ENCODE peak calls at places on chromosomes 3 and 15, in seven cellular contexts. K, B, J, Y, O, T and E are unnamed samples.

GRCh38 chr3:73580343-73580742 is 44.4 kb downstream of the PDZRN3 start:
- DNase-seq in Y (no peak), J (no peak), O (peak), T (no peak), K (peak), B (peak), E (no peak)

GRCh38 chr15:28017423-28017924 is 81.6 kb downstream of the OCA2 start:
- DNase-seq in O (no peak), B (no peak), Y (no peak), T (no peak), K (no peak), J (peak), E (no peak)

GRCh38 chr3:141557961-141558706 is 71.3 kb downstream of the RASA2 start:
- DNase-seq in B (no peak), Y (no peak), J (no peak), T (no peak), K (no peak), O (no peak), E (no peak)

GRCh38 chr3:157447026-157447694 is 10.5 kb downstream of the PTX3 start:
- DNase-seq in T (no peak), O (peak), Y (no peak), K (peak), B (peak), J (no peak), E (no peak)

GRCh38 chr3:71416868-71417267 is 166.7 kb downstream of the FOXP1 start:
- DNase-seq in K (no peak), T (no peak), Y (no peak), B (no peak), J (peak), O (no peak), E (no peak)

GRCh38 chr15:68187559-68187958 is 17.6 kb downstream of the CALML4 start:
- DNase-seq in K (peak), J (no peak), B (peak), Y (no peak), O (peak), T (peak), E (no peak)

GRCh38 chr15:48555244-48555804 is 90.2 kb downstream of the FBN1 start:
- DNase-seq in O (peak), B (peak), T (no peak), K (peak), Y (no peak), J (no peak), E (no peak)

GRCh38 chr3:184677344-184678316 is 34.2 kb downstream of the MAGEF1 start:
- DNase-seq in T (no peak), O (no peak), J (no peak), K (no peak), B (no peak), Y (no peak), E (no peak)

GRCh38 chr15:35657679-35658201 is 111.8 kb upstream of the DPH6 start:
- DNase-seq in J (no peak), K (peak), B (peak), Y (no peak), T (no peak), O (peak), E (no peak)

GRCh38 chr3:149441662-149442442 is 32.6 kb upstream of the TM4SF4 start:
- DNase-seq in B (no peak), T (no peak), K (peak), J (no peak), O (no peak), Y (no peak), E (no peak)

GRCh38 chr3:42179110-42179725 is 86.8 kb downstream of the CCK start:
- DNase-seq in J (peak), O (peak), Y (no peak), B (peak), K (peak), T (no peak), E (no peak)

GRCh38 chr3:65751123-65751700 is 287.5 kb downstream of the MAGI1 start:
- DNase-seq in T (peak), B (peak), K (peak), Y (peak), O (no peak), J (peak), E (no peak)

GRCh38 chr15:81209635-81210034 is 13.0 kb downstream of the IL16 start:
- DNase-seq in K (no peak), B (no peak), O (no peak), Y (no peak), T (no peak), J (no peak), E (no peak)

GRCh38 chr15:100716456-100717085 is 114.2 kb downstream of the ASB7 start:
- DNase-seq in J (no peak), K (no peak), O (no peak), Y (no peak), B (no peak), T (no peak), E (no peak)

GRCh38 chr3:192122832-192123594 is 604.3 kb downstream of the FGF12 start:
- DNase-seq in O (peak), Y (no peak), B (no peak), K (no peak), J (no peak), T (no peak), E (no peak)

GRCh38 chr3:59578129-59578528 is 528.3 kb upstream of the CFAP20DC start:
- DNase-seq in K (no peak), J (no peak), O (no peak), T (no peak), B (no peak), Y (no peak), E (no peak)

GRCh38 chr3:171704002-171704401 is 106.3 kb downstream of the PLD1 start:
- DNase-seq in O (peak), Y (no peak), J (peak), B (peak), T (no peak), K (peak), E (peak)

GRCh38 chr15:56247266-56247665 is 3.6 kb upstream of the RFX7 start:
- DNase-seq in K (no peak), J (no peak), O (no peak), Y (no peak), B (no peak), T (no peak), E (no peak)

GRCh38 chr15:56248276-56248675 is 4.6 kb upstream of the RFX7 start:
- DNase-seq in Y (no peak), T (no peak), B (no peak), K (no peak), J (no peak), O (no peak), E (no peak)

GRCh38 chr15:56250626-56251025 is 6.9 kb upstream of the RFX7 start:
- DNase-seq in B (no peak), K (no peak), Y (no peak), J (no peak), T (no peak), O (no peak), E (no peak)

GRCh38 chr15:56251315-56252091 is 7.8 kb upstream of the RFX7 start:
- DNase-seq in J (no peak), K (no peak), B (no peak), Y (no peak), T (no peak), O (no peak), E (no peak)

GRCh38 chr15:56249080-56249479 is 5.4 kb upstream of the RFX7 start:
- DNase-seq in O (peak), J (no peak), K (peak), B (peak), T (no peak), Y (peak), E (no peak)
- TF ChIP-seq CTCF in O (peak), J (peak), K (peak), B (peak), T (peak), Y (no peak), E (no peak)

DNA sequence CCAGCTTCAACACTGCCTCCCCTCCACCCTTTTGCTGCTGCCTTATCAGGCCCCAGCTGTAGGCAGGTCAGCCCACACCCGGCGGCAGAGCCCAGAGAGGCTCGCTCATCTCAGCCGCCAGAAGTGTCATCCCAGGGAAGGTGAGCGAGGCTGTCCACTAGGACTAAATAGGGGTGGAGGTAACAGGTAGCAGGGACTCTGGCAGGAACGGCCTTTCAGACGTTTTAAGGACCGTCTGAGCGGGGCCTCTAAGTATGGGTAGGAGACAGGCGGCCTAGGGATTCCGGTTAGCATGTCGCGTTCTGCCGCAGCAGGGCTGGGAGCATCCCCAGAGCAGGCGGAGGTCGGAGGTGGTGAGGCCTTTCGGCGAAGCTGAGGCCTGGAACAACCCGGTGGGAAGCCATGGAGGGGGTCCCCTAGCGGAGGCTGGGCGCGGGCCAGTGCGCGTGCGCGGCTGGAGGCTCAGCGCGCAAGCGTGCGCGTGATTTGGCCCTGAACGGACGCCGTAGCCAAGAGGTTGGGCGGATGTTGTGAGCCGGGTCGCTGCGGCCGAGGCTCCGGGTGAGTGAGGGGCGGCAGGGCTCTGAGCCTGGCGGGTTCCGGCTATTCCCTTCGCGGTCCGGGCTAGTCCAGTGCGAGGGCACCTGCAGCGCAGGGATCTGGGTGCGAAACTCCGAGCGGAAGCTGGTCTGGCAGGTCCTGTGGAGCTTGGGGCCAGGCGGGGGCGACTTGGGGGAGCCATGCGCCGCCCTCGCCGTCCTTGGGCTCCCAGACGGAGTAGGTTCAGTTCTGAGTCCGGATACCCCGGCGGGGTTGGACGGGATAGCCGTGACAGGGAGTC is at the start of the genes MST1 and RNF123:
- DNase-seq in J (peak), O (peak), T (peak), K (peak), B (peak), Y (peak), E (peak)
- TF ChIP-seq CTCF in J (peak), O (no peak), T (peak), K (peak), B (peak), Y (no peak), E (peak)

GRCh38 chr3:32157600-32158264 is 51.3 kb downstream of the GPD1L start:
- DNase-seq in O (no peak), J (no peak), K (no peak), B (no peak), T (no peak), Y (no peak), E (no peak)

GRCh38 chr3:32148356-32148755 is 41.9 kb downstream of the GPD1L start:
- DNase-seq in B (no peak), J (no peak), K (no peak), O (peak), T (no peak), Y (no peak), E (no peak)

GRCh38 chr3:32153414-32154016 is 47.1 kb downstream of the GPD1L start:
- DNase-seq in J (no peak), Y (no peak), B (no peak), T (no peak), O (no peak), K (no peak), E (no peak)

GRCh38 chr3:32155117-32155516 is 48.7 kb downstream of the GPD1L start:
- DNase-seq in Y (no peak), B (no peak), O (no peak), J (no peak), T (no peak), K (no peak), E (no peak)

GRCh38 chr3:32154180-32154579 is 47.8 kb downstream of the GPD1L start:
- DNase-seq in J (no peak), B (no peak), O (no peak), Y (peak), K (no peak), T (no peak), E (no peak)
- TF ChIP-seq CTCF in J (no peak), B (peak), O (peak), Y (no peak), K (no peak), T (peak), E (no peak)

DNA sequence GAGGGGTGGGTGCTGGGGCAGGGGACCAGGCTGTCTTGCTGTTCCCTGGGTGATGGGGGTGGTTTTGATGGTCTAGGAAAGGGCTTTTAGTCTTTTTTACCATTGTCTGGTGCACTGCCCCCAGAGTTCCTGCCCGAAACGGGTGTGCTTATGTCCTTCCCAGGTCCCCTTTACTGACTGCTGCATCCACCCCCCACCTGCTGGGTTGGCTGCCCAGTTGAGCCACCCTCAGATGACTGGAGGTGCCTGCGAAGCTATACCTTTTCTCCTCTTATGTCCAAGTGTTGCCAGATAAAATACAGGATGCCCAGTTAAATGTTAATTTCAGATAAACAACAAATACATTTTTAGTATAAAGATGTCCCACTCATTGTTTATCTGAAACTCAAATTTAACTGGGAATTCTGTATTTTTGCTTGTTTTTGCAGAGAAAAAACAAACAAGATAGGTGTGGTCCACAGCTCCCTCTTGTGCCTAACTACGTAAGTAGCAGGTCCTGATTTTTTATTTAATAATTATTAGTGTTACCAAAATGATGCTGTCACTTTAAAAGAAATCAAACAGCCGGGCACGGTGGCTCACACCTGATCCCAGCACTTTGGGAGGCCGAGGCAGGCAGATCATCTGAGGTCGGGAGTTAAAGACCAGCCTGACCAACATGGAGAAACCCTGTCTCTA is 6.1 kb upstream of the RPP14 start:
- DNase-seq in B (peak), Y (no peak), T (no peak), K (peak), O (no peak), J (no peak), E (no peak)
- TF ChIP-seq CTCF in B (peak), Y (peak), T (peak), K (peak), O (peak), J (peak), E (peak)

DNA sequence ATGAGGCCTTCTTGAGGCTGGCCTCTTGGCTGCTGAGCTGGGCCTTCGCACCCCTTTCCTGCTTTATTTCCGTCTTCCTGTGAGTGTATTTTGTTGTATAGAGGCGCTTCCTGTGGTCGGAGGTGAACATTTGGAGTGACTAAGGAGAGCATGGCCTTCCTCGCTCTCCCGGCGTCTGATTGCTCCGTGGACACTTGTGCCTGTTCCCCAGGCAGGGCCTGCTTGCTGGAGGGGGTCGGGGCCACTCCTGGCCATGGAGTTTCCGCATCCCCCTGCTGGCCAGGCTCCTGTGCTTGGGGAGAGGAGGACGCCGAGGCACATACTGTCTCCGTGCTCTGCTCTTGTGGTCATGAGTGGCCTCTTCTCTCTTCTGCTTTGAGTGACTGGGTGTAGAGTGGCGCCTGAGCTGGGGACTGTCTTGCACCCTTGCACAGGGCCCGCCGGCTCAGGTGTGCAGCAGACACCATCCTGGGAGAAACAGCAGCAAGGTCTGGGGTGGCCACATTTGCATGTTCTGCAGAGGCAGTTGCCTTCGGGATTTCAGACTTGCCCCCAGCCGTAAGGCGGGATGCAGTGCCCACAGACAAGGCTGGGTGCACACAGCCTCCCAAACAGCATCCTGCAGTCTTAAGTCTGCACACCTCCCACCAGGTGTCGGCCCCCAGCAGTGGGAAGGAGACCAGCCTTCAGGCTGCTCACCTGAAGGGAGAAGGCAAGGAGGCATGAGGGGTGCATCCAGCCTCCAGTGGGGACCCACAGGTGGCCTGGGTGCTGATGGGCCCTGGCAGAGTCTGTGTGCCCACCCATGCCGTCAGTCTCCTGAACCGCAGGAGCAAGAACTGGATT is 16.4 kb downstream of the KLF13 start:
- DNase-seq in T (no peak), Y (peak), K (no peak), J (peak), B (no peak), O (no peak), E (no peak)
- TF ChIP-seq CTCF in T (peak), Y (no peak), K (no peak), J (no peak), B (peak), O (no peak), E (no peak)